ENCODE peak calls at places on chromosome 21, in nine cellular contexts. One of them, this sample, is unnamed.

GRCh38 chr21:43273708-43274021 is 104.9 kb downstream of the CRYAA start:
- DNase-seq in NCI-H2081 treated with DMSO at 0.1 percent for 48 hours: no peak
- DNase-seq in stimulated activated naive B cell treated with anti-CD40 and anti-IgM and Interleukin-4, amounts not matched to agents 10 μg/mL and 1 μg/mL and 100 μg/mL, for 72 hours: no peak
- DNase-seq in SW480: no peak
- DNase-seq in NCI-H510A treated with DMSO at 0.1 percent for 48 hours: no peak
- DNase-seq in iris pigment epithelial cell: no peak
- DNase-seq in C1 segment of cervical spinal cord: no peak
- DNase-seq in NCI-H1694: no peak
- DNase-seq in transverse colon: no peak
- DNase-seq in this sample: no peak

GRCh38 chr21:41370840-41371697 is 9.2 kb downstream of the MX2 start:
- DNase-seq in NCI-H1694: no peak
- DNase-seq in C1 segment of cervical spinal cord: no peak
- DNase-seq in NCI-H2081 treated with DMSO at 0.1 percent for 48 hours: no peak
- DNase-seq in iris pigment epithelial cell: no peak
- DNase-seq in NCI-H510A treated with DMSO at 0.1 percent for 48 hours: no peak
- DNase-seq in transverse colon: no peak
- DNase-seq in stimulated activated naive B cell treated with anti-CD40 and anti-IgM and Interleukin-4, amounts not matched to agents 10 μg/mL and 1 μg/mL and 100 μg/mL, for 72 hours: no peak
- DNase-seq in SW480: no peak
- DNase-seq in this sample: peak; percentile 87

GRCh38 chr21:36159356-36159921 is 2.8 kb downstream of the DOP1B start:
- DNase-seq in stimulated activated naive B cell treated with anti-CD40 and anti-IgM and Interleukin-4, amounts not matched to agents 10 μg/mL and 1 μg/mL and 100 μg/mL, for 72 hours: no peak
- DNase-seq in NCI-H1694: no peak
- DNase-seq in NCI-H2081 treated with DMSO at 0.1 percent for 48 hours: no peak
- DNase-seq in C1 segment of cervical spinal cord: no peak
- DNase-seq in SW480: no peak
- DNase-seq in NCI-H510A treated with DMSO at 0.1 percent for 48 hours: no peak
- DNase-seq in transverse colon: peak; percentile 74
- DNase-seq in iris pigment epithelial cell: no peak
- DNase-seq in this sample: no peak

GRCh38 chr21:45555557-45556301 is 13.5 kb upstream of the SLC19A1 start:
- DNase-seq in NCI-H2081 treated with DMSO at 0.1 percent for 48 hours: no peak
- DNase-seq in transverse colon: peak; percentile 89
- DNase-seq in iris pigment epithelial cell: peak; percentile 50
- DNase-seq in NCI-H510A treated with DMSO at 0.1 percent for 48 hours: peak; percentile 24
- DNase-seq in C1 segment of cervical spinal cord: peak; percentile 33
- DNase-seq in SW480: peak; percentile 93
- DNase-seq in stimulated activated naive B cell treated with anti-CD40 and anti-IgM and Interleukin-4, amounts not matched to agents 10 μg/mL and 1 μg/mL and 100 μg/mL, for 72 hours: peak; percentile 41
- DNase-seq in NCI-H1694: no peak
- DNase-seq in this sample: peak; percentile 81

GRCh38 chr21:31180256-31181088 is 142.2 kb upstream of the KRTAP19-8 start:
- DNase-seq in iris pigment epithelial cell: peak; percentile 50
- DNase-seq in NCI-H2081 treated with DMSO at 0.1 percent for 48 hours: peak; percentile 6
- DNase-seq in SW480: peak; percentile 65
- DNase-seq in NCI-H510A treated with DMSO at 0.1 percent for 48 hours: peak; percentile 47
- DNase-seq in C1 segment of cervical spinal cord: no peak
- DNase-seq in NCI-H1694: peak; percentile 67
- DNase-seq in stimulated activated naive B cell treated with anti-CD40 and anti-IgM and Interleukin-4, amounts not matched to agents 10 μg/mL and 1 μg/mL and 100 μg/mL, for 72 hours: no peak
- DNase-seq in transverse colon: no peak
- DNase-seq in this sample: peak; percentile 54

GRCh38 chr21:42265229-42265812 is 46.4 kb downstream of the ABCG1 start:
- DNase-seq in C1 segment of cervical spinal cord: no peak
- DNase-seq in NCI-H2081 treated with DMSO at 0.1 percent for 48 hours: no peak
- DNase-seq in NCI-H510A treated with DMSO at 0.1 percent for 48 hours: no peak
- DNase-seq in NCI-H1694: no peak
- DNase-seq in iris pigment epithelial cell: no peak
- DNase-seq in transverse colon: no peak
- DNase-seq in stimulated activated naive B cell treated with anti-CD40 and anti-IgM and Interleukin-4, amounts not matched to agents 10 μg/mL and 1 μg/mL and 100 μg/mL, for 72 hours: no peak
- DNase-seq in SW480: peak; percentile 20
- DNase-seq in this sample: no peak

GRCh38 chr21:45383615-45384201 is 21.3 kb upstream of the COL18A1 start:
- DNase-seq in C1 segment of cervical spinal cord: no peak
- DNase-seq in transverse colon: no peak
- DNase-seq in NCI-H1694: no peak
- DNase-seq in stimulated activated naive B cell treated with anti-CD40 and anti-IgM and Interleukin-4, amounts not matched to agents 10 μg/mL and 1 μg/mL and 100 μg/mL, for 72 hours: no peak
- DNase-seq in NCI-H2081 treated with DMSO at 0.1 percent for 48 hours: no peak
- DNase-seq in SW480: no peak
- DNase-seq in NCI-H510A treated with DMSO at 0.1 percent for 48 hours: no peak
- DNase-seq in iris pigment epithelial cell: no peak
- DNase-seq in this sample: no peak

GRCh38 chr21:44281801-44282200 is 3.9 kb upstream of the AIRE start:
- DNase-seq in NCI-H1694: no peak
- DNase-seq in C1 segment of cervical spinal cord: no peak
- DNase-seq in NCI-H2081 treated with DMSO at 0.1 percent for 48 hours: no peak
- DNase-seq in SW480: no peak
- DNase-seq in stimulated activated naive B cell treated with anti-CD40 and anti-IgM and Interleukin-4, amounts not matched to agents 10 μg/mL and 1 μg/mL and 100 μg/mL, for 72 hours: no peak
- DNase-seq in iris pigment epithelial cell: no peak
- DNase-seq in NCI-H510A treated with DMSO at 0.1 percent for 48 hours: no peak
- DNase-seq in transverse colon: no peak
- DNase-seq in this sample: no peak

GRCh38 chr21:32749662-32750061 is 21.8 kb upstream of the SYNJ1 start:
- DNase-seq in iris pigment epithelial cell: no peak
- DNase-seq in C1 segment of cervical spinal cord: no peak
- DNase-seq in NCI-H510A treated with DMSO at 0.1 percent for 48 hours: no peak
- DNase-seq in stimulated activated naive B cell treated with anti-CD40 and anti-IgM and Interleukin-4, amounts not matched to agents 10 μg/mL and 1 μg/mL and 100 μg/mL, for 72 hours: no peak
- DNase-seq in NCI-H2081 treated with DMSO at 0.1 percent for 48 hours: no peak
- DNase-seq in NCI-H1694: no peak
- DNase-seq in SW480: no peak
- DNase-seq in transverse colon: no peak
- DNase-seq in this sample: no peak

GRCh38 chr21:35323947-35324346 is 274.8 kb upstream of the RUNX1 start:
- DNase-seq in stimulated activated naive B cell treated with anti-CD40 and anti-IgM and Interleukin-4, amounts not matched to agents 10 μg/mL and 1 μg/mL and 100 μg/mL, for 72 hours: no peak
- DNase-seq in SW480: no peak
- DNase-seq in transverse colon: peak; percentile 55
- DNase-seq in C1 segment of cervical spinal cord: no peak
- DNase-seq in NCI-H1694: no peak
- DNase-seq in iris pigment epithelial cell: no peak
- DNase-seq in NCI-H2081 treated with DMSO at 0.1 percent for 48 hours: no peak
- DNase-seq in NCI-H510A treated with DMSO at 0.1 percent for 48 hours: no peak
- DNase-seq in this sample: no peak

GRCh38 chr21:26732442-26733221 is 112.6 kb downstream of the ADAMTS1 start:
- DNase-seq in NCI-H2081 treated with DMSO at 0.1 percent for 48 hours: no peak
- DNase-seq in SW480: peak; percentile 32
- DNase-seq in NCI-H1694: peak; percentile 7
- DNase-seq in NCI-H510A treated with DMSO at 0.1 percent for 48 hours: no peak
- DNase-seq in transverse colon: peak; percentile 21
- DNase-seq in C1 segment of cervical spinal cord: peak; percentile 25
- DNase-seq in iris pigment epithelial cell: peak; percentile 57
- DNase-seq in stimulated activated naive B cell treated with anti-CD40 and anti-IgM and Interleukin-4, amounts not matched to agents 10 μg/mL and 1 μg/mL and 100 μg/mL, for 72 hours: no peak
- DNase-seq in this sample: no peak

GRCh38 chr21:46002841-46003574 is 21.4 kb downstream of the COL6A1 start:
- DNase-seq in NCI-H2081 treated with DMSO at 0.1 percent for 48 hours: no peak
- DNase-seq in C1 segment of cervical spinal cord: no peak
- DNase-seq in NCI-H510A treated with DMSO at 0.1 percent for 48 hours: no peak
- DNase-seq in SW480: no peak
- DNase-seq in transverse colon: peak; percentile 7
- DNase-seq in iris pigment epithelial cell: no peak
- DNase-seq in stimulated activated naive B cell treated with anti-CD40 and anti-IgM and Interleukin-4, amounts not matched to agents 10 μg/mL and 1 μg/mL and 100 μg/mL, for 72 hours: no peak
- DNase-seq in NCI-H1694: no peak
- DNase-seq in this sample: no peak

GRCh38 chr21:44432841-44433790 is 22.2 kb upstream of the LRRC3 start:
- DNase-seq in SW480: no peak
- DNase-seq in NCI-H510A treated with DMSO at 0.1 percent for 48 hours: no peak
- DNase-seq in NCI-H1694: no peak
- DNase-seq in C1 segment of cervical spinal cord: no peak
- DNase-seq in stimulated activated naive B cell treated with anti-CD40 and anti-IgM and Interleukin-4, amounts not matched to agents 10 μg/mL and 1 μg/mL and 100 μg/mL, for 72 hours: no peak
- DNase-seq in NCI-H2081 treated with DMSO at 0.1 percent for 48 hours: no peak
- DNase-seq in transverse colon: no peak
- DNase-seq in iris pigment epithelial cell: no peak
- DNase-seq in this sample: no peak

GRCh38 chr21:35484856-35485255 is 435.8 kb upstream of the RUNX1 start:
- DNase-seq in iris pigment epithelial cell: no peak
- DNase-seq in transverse colon: no peak
- DNase-seq in NCI-H1694: no peak
- DNase-seq in SW480: no peak
- DNase-seq in stimulated activated naive B cell treated with anti-CD40 and anti-IgM and Interleukin-4, amounts not matched to agents 10 μg/mL and 1 μg/mL and 100 μg/mL, for 72 hours: no peak
- DNase-seq in NCI-H2081 treated with DMSO at 0.1 percent for 48 hours: no peak
- DNase-seq in NCI-H510A treated with DMSO at 0.1 percent for 48 hours: no peak
- DNase-seq in C1 segment of cervical spinal cord: no peak
- DNase-seq in this sample: no peak

GRCh38 chr21:33425825-33426224 is 22.6 kb downstream of the IFNGR2 start:
- DNase-seq in SW480: no peak
- DNase-seq in iris pigment epithelial cell: no peak
- DNase-seq in transverse colon: no peak
- DNase-seq in stimulated activated naive B cell treated with anti-CD40 and anti-IgM and Interleukin-4, amounts not matched to agents 10 μg/mL and 1 μg/mL and 100 μg/mL, for 72 hours: no peak
- DNase-seq in C1 segment of cervical spinal cord: no peak
- DNase-seq in NCI-H2081 treated with DMSO at 0.1 percent for 48 hours: no peak
- DNase-seq in NCI-H1694: no peak
- DNase-seq in NCI-H510A treated with DMSO at 0.1 percent for 48 hours: no peak
- DNase-seq in this sample: no peak

GRCh38 chr21:25350056-25350455 is 257.2 kb downstream of the MRPL39 start:
- DNase-seq in iris pigment epithelial cell: peak; percentile 59
- DNase-seq in SW480: no peak
- DNase-seq in NCI-H1694: peak; percentile 30
- DNase-seq in stimulated activated naive B cell treated with anti-CD40 and anti-IgM and Interleukin-4, amounts not matched to agents 10 μg/mL and 1 μg/mL and 100 μg/mL, for 72 hours: peak; percentile 1
- DNase-seq in NCI-H510A treated with DMSO at 0.1 percent for 48 hours: no peak
- DNase-seq in NCI-H2081 treated with DMSO at 0.1 percent for 48 hours: no peak
- DNase-seq in transverse colon: no peak
- DNase-seq in C1 segment of cervical spinal cord: no peak
- DNase-seq in this sample: peak; percentile 34

GRCh38 chr21:15301014-15301413 is 236.2 kb upstream of the NRIP1 start:
- DNase-seq in stimulated activated naive B cell treated with anti-CD40 and anti-IgM and Interleukin-4, amounts not matched to agents 10 μg/mL and 1 μg/mL and 100 μg/mL, for 72 hours: no peak
- DNase-seq in NCI-H2081 treated with DMSO at 0.1 percent for 48 hours: no peak
- DNase-seq in SW480: no peak
- DNase-seq in NCI-H1694: no peak
- DNase-seq in transverse colon: no peak
- DNase-seq in NCI-H510A treated with DMSO at 0.1 percent for 48 hours: no peak
- DNase-seq in iris pigment epithelial cell: peak; percentile 21
- DNase-seq in C1 segment of cervical spinal cord: no peak
- DNase-seq in this sample: no peak